ENCODE peak calls at places on chromosomes 5 and 9, in four cellular contexts. B, D, K and A are unnamed samples. For H3K4me1, the result is how much of the 10 kb centered on the place peaks cover.

GRCh38 chr9:89473762-89474469 is 24.0 kb downstream of the SEMA4D start:
- DNase-seq in B (no peak), D (no peak), K (no peak), A (no peak)

GRCh38 chr9:112439825-112440224 is 46.8 kb upstream of the KIAA1958 start:
- DNase-seq in B (no peak), D (no peak), K (no peak), A (no peak)

GRCh38 chr9:135067091-135067710 is 20.3 kb upstream of the OLFM1 start:
- DNase-seq in B (peak), D (no peak), K (no peak), A (no peak)

GRCh38 chr9:88583901-88584596 is 49.1 kb downstream of the NXNL2 start:
- DNase-seq in B (no peak), D (no peak), K (no peak), A (peak)

GRCh38 chr9:135947582-135947981 is 13.6 kb downstream of the UBAC1 start:
- DNase-seq in B (no peak), D (no peak), K (no peak), A (no peak)

GRCh38 chr9:97910273-97910844 is 11.9 kb downstream of the TRMO start:
- DNase-seq in B (no peak), D (no peak), K (no peak), A (no peak)

GRCh38 chr5:177023247-177023703 is 779 bp downstream of the ZNF346 start:
- DNase-seq in B (no peak), D (no peak), K (no peak), A (peak)

GRCh38 chr5:31303688-31304087 is 110.2 kb downstream of the CDH6 start:
- DNase-seq in B (no peak), D (no peak), K (no peak), A (no peak)

GRCh38 chr9:113633782-113634596 is 170.5 kb downstream of the RGS3 start:
- DNase-seq in B (no peak), D (no peak), K (no peak), A (no peak)

GRCh38 chr5:41213340-41213739 is at the start of gene C6:
- DNase-seq in B (no peak), D (no peak), K (no peak), A (no peak)

GRCh38 chr5:127590154-127590722 is 58.6 kb upstream of the CTXN3 start:
- DNase-seq in B (no peak), D (no peak), K (no peak), A (no peak)

GRCh38 chr9:111178361-111179043 is 140.2 kb upstream of the LPAR1 start:
- DNase-seq in B (no peak), D (no peak), K (no peak), A (no peak)

GRCh38 chr9:27770541-27770940 is 197.3 kb upstream of the C9orf72 start:
- DNase-seq in B (no peak), D (no peak), K (no peak), A (no peak)

GRCh38 chr5:146052780-146053179 is 52.6 kb downstream of the PLAC8L1 start:
- DNase-seq in B (no peak), D (no peak), K (no peak), A (peak)

GRCh38 chr5:174843263-174844250 is 119.2 kb downstream of the MSX2 start:
- DNase-seq in B (no peak), D (no peak), K (no peak), A (no peak)

GRCh38 chr5:32785639-32786216 is 74.6 kb downstream of the NPR3 start:
- DNase-seq in B (no peak), D (no peak), K (no peak), A (no peak)

GRCh38 chr5:132176543-132176945 is 51.1 kb downstream of the P4HA2 start:
- DNase-seq in B (no peak), D (no peak), K (no peak), A (no peak)

GRCh38 chr9:22005083-22005699 is 3.9 kb downstream of the CDKN2B start:
- DNase-seq in B (no peak), D (no peak), K (no peak), A (no peak)

GRCh38 chr5:80149161-80149609 is 106.7 kb downstream of the SERINC5 start:
- DNase-seq in B (no peak), D (no peak), K (no peak), A (no peak)

GRCh38 chr5:39337516-39337915 is 26.8 kb downstream of the C9 start:
- DNase-seq in B (no peak), D (no peak), K (no peak), A (no peak)

GRCh38 chr5:142364251-142365145 is 39.7 kb upstream of the SPRY4 start:
- DNase-seq in B (peak), D (peak), K (peak), A (no peak)

GRCh38 chr5:155539958-155540595 is 526.5 kb downstream of the KIF4B start:
- DNase-seq in B (no peak), D (no peak), K (no peak), A (no peak)

GRCh38 chr5:169629847-169630548 is 7.1 kb upstream of the DOCK2 start:
- DNase-seq in B (no peak), D (no peak), K (no peak), A (no peak)

GRCh38 chr5:77852514-77853352 is 76.6 kb upstream of the TBCA start:
- DNase-seq in B (peak), D (no peak), K (no peak), A (no peak)

GRCh38 chr9:121650220-121651013 is 1.0 kb upstream of the DAB2IP start:
- DNase-seq in B (peak), D (no peak), K (no peak), A (no peak)

GRCh38 chr5:68953885-68954617 is 139.8 kb upstream of the SLC30A5 start:
- DNase-seq in B (peak), D (peak), K (no peak), A (no peak)

GRCh38 chr9:116434314-116434713 is 252.8 kb upstream of the TRIM32 start:
- DNase-seq in B (no peak), D (no peak), K (no peak), A (no peak)

GRCh38 chr9:126157409-126157808 is 169.2 kb upstream of the MVB12B start:
- DNase-seq in B (no peak), D (no peak), K (no peak), A (no peak)

GRCh38 chr5:123929055-123929474 is 417.1 kb downstream of the CSNK1G3 start:
- DNase-seq in B (no peak), D (no peak), K (no peak), A (no peak)

GRCh38 chr9:6805532-6805931 is 47.8 kb downstream of the KDM4C start:
- DNase-seq in B (no peak), D (peak), K (no peak), A (no peak)

GRCh38 chr5:1322955-1323802 is 21.7 kb downstream of the CLPTM1L start:
- DNase-seq in B (peak), D (no peak), K (no peak), A (no peak)

DNA sequence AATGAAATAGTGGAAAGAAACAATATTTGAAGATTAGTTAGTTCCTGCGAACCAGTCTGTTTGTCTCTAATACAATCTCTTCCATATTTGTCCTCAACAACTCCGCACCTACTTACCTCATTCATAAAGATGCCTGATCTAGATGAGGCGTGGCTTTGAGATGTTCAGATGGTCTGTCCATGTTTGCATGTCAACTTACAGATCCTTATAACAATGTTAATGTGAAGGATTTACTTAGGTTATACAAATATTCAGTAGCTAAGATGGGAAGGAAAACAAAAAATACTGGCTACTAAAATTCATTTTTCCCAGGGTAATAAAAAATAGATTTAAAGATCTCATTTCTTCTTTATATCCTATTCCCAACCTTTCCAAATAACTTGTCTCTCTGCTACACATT is 8.3 kb downstream of the CDC14B start:
- DNase-seq in B (no peak), D (no peak), K (no peak), A (no peak)
- H3K27ac ChIP-seq in B (no peak), D (no peak), K (no peak), A (peak)

GRCh38 chr5:2747372-2748179 is 3.9 kb downstream of the IRX2 start:
- DNase-seq in B (no peak), D (no peak), K (no peak), A (peak)
- H3K4me3 ChIP-seq in B (no peak), D (no peak), K (peak), A (no peak)

GRCh38 chr9:127980056-127980705 is 608 bp downstream of the EEIG1 start:
- DNase-seq in B (peak), D (no peak), K (no peak), A (no peak)

GRCh38 chr9:127979333-127980055 is 1.3 kb downstream of the EEIG1 start:
- DNase-seq in B (peak), D (no peak), K (no peak), A (peak)

GRCh38 chr9:127977877-127978647 is 2.7 kb downstream of the EEIG1 start:
- DNase-seq in B (peak), D (no peak), K (no peak), A (peak)

GRCh38 chr9:127976943-127977871 is 3.6 kb downstream of the EEIG1 start:
- DNase-seq in B (no peak), D (no peak), K (no peak), A (no peak)

GRCh38 chr9:127979015-127979332 is 1.8 kb downstream of the EEIG1 start:
- DNase-seq in B (peak), D (no peak), K (no peak), A (no peak)
- H3K4me1 ChIP-seq in B (under half), D (half or more), K (under half), A (under half)

DNA sequence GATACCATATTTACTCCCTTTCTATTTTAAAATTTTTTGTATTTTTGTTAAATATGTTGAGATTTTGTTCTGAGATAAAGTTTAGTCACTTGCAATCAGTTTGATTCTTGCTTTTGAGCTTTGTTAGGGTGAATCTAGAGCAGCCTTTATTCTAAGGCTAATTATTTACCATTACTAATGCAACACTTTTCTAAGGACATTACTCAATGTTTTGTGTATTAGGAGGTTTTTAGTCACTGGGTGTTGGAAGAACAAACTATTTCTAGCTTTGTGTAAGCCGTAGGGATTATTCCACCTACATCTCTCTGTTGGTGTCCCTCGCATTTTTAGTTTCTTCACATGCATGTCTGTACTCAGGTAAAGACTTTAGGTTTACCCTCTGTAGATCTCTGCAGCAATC is 379.5 kb upstream of the CD180 start:
- DNase-seq in B (no peak), D (no peak), K (no peak), A (no peak)
- H3K27ac ChIP-seq in B (no peak), D (no peak), K (no peak), A (no peak)

DNA sequence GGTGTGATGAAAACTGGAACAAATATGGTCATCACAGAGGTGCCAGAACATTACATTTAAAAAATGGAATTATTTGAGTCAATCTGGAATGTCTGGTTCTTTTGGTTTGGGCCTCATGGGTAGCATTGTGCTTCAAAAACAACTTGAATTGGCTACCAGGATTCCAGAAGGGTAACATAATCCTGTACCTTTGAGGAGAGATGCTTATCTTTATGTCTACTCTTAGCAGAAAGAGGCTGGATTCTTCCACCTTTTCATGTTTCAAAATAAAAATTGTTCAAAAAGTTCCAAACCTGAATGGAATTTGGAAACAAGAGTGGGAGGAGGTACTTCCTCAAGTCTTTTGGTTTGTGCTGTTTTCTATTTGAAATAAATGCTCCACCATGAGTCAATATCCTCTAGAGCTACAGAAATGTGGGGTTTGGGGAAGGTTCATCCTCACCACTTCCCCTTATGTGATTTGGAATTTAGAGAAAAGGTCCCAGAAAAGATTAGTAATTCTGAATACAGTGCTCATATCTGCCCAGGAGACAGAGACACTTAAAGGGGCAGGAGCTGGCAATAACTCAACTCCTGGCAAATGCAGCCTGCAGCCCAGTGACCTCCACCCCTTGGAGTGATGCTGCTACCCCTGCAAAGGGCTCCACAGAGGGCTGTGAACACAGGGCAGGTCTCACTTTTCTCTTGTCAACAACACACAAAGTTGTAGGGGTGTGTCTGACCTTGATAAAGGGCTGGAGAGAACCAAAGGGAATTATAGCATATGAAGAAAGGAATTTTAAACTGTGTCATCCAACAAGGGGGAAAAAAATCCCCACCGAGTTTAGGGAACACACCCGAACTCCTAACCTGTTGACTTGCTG is 272.8 kb downstream of the CWC27 start:
- DNase-seq in B (no peak), D (no peak), K (no peak), A (no peak)
- H3K4me3 ChIP-seq in B (no peak), D (no peak), K (no peak), A (no peak)

DNA sequence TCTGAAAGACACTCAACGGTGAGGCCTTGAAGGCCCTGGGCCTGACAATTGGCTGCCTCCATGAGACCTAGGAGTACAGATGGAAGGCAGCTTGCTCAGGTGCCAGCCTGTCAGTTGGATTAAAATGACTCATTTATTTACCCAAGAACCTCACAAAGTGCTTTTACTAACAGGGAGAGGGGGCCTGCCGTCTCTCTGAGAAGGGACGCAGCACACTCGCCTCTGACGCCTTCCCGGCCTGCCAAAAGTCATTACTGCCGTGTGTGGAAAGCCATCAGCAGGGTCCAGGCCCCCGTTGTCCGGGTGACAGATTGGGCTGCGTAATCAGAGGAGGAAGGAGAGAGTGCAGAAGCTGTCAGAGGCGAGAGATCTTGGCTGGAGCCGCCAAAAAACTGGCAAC is 32.4 kb downstream of the DDX31 start:
- DNase-seq in B (no peak), D (no peak), K (no peak), A (no peak)
- H3K4me1 ChIP-seq in B (under half), D (under half), K (under half), A (under half)

GRCh38 chr5:149452007-149452664 is 73.0 kb upstream of the IL17B start:
- DNase-seq in B (no peak), D (no peak), K (no peak), A (peak)
- H3K27ac ChIP-seq in B (peak), D (peak), K (peak), A (peak)